ENCODE peak calls at places on chromosome 11, in four cellular contexts. L, Q, U and E are unnamed samples.

GRCh38 chr11:8985462-8985861 is 18.3 kb downstream of the NRIP3 start:
- DNase-seq in L (no peak), Q (no peak), U (no peak), E (no peak)

GRCh38 chr11:46238967-46239800 is 38.3 kb upstream of the CREB3L1 start:
- DNase-seq in L (peak), Q (peak), U (peak), E (peak)

GRCh38 chr11:104338186-104338585 is 174.2 kb upstream of the PDGFD start:
- DNase-seq in L (no peak), Q (no peak), U (no peak), E (no peak)

GRCh38 chr11:46361283-46362145 is 14.3 kb downstream of the DGKZ start:
- DNase-seq in L (no peak), Q (peak), U (no peak), E (peak)

GRCh38 chr11:63564785-63565350 is 1.7 kb upstream of the PLAAT2 start:
- DNase-seq in L (no peak), Q (no peak), U (no peak), E (no peak)

GRCh38 chr11:19740586-19740985 is 27.9 kb downstream of the NAV2 start:
- DNase-seq in L (no peak), Q (no peak), U (no peak), E (no peak)

GRCh38 chr11:62613275-62613864 is 313 bp downstream of the ROM1 start:
- DNase-seq in L (no peak), Q (peak), U (no peak), E (no peak)

GRCh38 chr11:118045191-118045590 is 31.7 kb upstream of the TMPRSS4 start:
- DNase-seq in L (no peak), Q (peak), U (no peak), E (no peak)

GRCh38 chr11:117815262-117815803 is 9.2 kb downstream of the FXYD2 start:
- DNase-seq in L (no peak), Q (peak), U (no peak), E (peak)

GRCh38 chr11:46240371-46240770 is 37.1 kb upstream of the CREB3L1 start:
- DNase-seq in L (no peak), Q (no peak), U (no peak), E (no peak)

GRCh38 chr11:66849501-66850234 is 6.4 kb downstream of the RCE1 start:
- DNase-seq in L (no peak), Q (no peak), U (no peak), E (no peak)

GRCh38 chr11:117868815-117869642 is 7.4 kb downstream of the FXYD6 start:
- DNase-seq in L (no peak), Q (no peak), U (no peak), E (no peak)

GRCh38 chr11:92296138-92296515 is 71.5 kb downstream of the FAT3 start:
- DNase-seq in L (no peak), Q (no peak), U (no peak), E (no peak)

GRCh38 chr11:116895053-116895757 is 57.8 kb upstream of the APOA1 start:
- DNase-seq in L (no peak), Q (peak), U (peak), E (peak)

GRCh38 chr11:130137999-130138398 is 21.6 kb upstream of the ST14 start:
- DNase-seq in L (no peak), Q (peak), U (no peak), E (no peak)

GRCh38 chr11:131064373-131064991 is 148.2 kb upstream of the SNX19 start:
- DNase-seq in L (peak), Q (peak), U (peak), E (peak)

GRCh38 chr11:17734986-17735822 is 623 bp downstream of the KCNC1 start:
- DNase-seq in L (peak), Q (peak), U (peak), E (peak)

GRCh38 chr11:126311464-126312291 is 7.8 kb downstream of the DCPS start:
- DNase-seq in L (no peak), Q (no peak), U (no peak), E (no peak)

GRCh38 chr11:69492201-69492991 is 10.9 kb downstream of the LINC01488 start:
- DNase-seq in L (no peak), Q (no peak), U (no peak), E (no peak)

GRCh38 chr11:31455177-31455576 is 54.2 kb downstream of the IMMP1L start:
- DNase-seq in L (no peak), Q (no peak), U (no peak), E (no peak)

GRCh38 chr11:119671048-119671447 is 58.0 kb downstream of the NECTIN1 start:
- DNase-seq in L (peak), Q (no peak), U (no peak), E (no peak)

GRCh38 chr11:71112990-71113389 is 139.4 kb downstream of the SHANK2 start:
- DNase-seq in L (no peak), Q (no peak), U (no peak), E (no peak)

GRCh38 chr11:206516-207212 is 535 bp downstream of the BET1L start:
- DNase-seq in L (no peak), Q (peak), U (no peak), E (no peak)

GRCh38 chr11:104918113-104918824 is 20.0 kb upstream of the CASP12 start:
- DNase-seq in L (peak), Q (no peak), U (no peak), E (no peak)

GRCh38 chr11:103920933-103921332 is 115.5 kb upstream of the DDI1 start:
- DNase-seq in L (no peak), Q (no peak), U (no peak), E (no peak)

GRCh38 chr11:28566643-28567042 is 458.5 kb downstream of the METTL15 start:
- DNase-seq in L (peak), Q (peak), U (peak), E (no peak)

GRCh38 chr11:88508808-88509581 is 171.5 kb upstream of the CTSC start:
- DNase-seq in L (no peak), Q (peak), U (peak), E (peak)

GRCh38 chr11:119520966-119521365 is 98.0 kb upstream of the THY1 start:
- DNase-seq in L (no peak), Q (no peak), U (no peak), E (no peak)

GRCh38 chr11:101091781-101092180 is 37.8 kb downstream of the PGR start:
- DNase-seq in L (no peak), Q (no peak), U (no peak), E (no peak)

GRCh38 chr11:59403546-59403945 is 22.7 kb downstream of the OR5A2 start:
- DNase-seq in L (no peak), Q (no peak), U (no peak), E (no peak)

GRCh38 chr11:27216268-27217149 is 146.5 kb downstream of the CCDC34 start:
- DNase-seq in L (no peak), Q (no peak), U (no peak), E (no peak)

GRCh38 chr11:130831506-130832385 is 84.5 kb downstream of the SNX19 start:
- DNase-seq in L (no peak), Q (peak), U (no peak), E (no peak)

GRCh38 chr11:74949748-74950127 is 672 bp downstream of the SPCS2 start:
- DNase-seq in L (no peak), Q (no peak), U (no peak), E (no peak)

GRCh38 chr11:132872223-132872622 is 660.1 kb downstream of the OPCML start:
- DNase-seq in L (no peak), Q (no peak), U (no peak), E (no peak)

GRCh38 chr11:112128483-112129121 is 35.3 kb downstream of the IL18 start:
- DNase-seq in L (peak), Q (no peak), U (no peak), E (no peak)

GRCh38 chr11:64788321-64789215 is 10.2 kb upstream of the SF1 start:
- DNase-seq in L (no peak), Q (no peak), U (no peak), E (no peak)

GRCh38 chr11:64784813-64785581 is 6.7 kb upstream of the SF1 start:
- DNase-seq in L (no peak), Q (no peak), U (no peak), E (no peak)

GRCh38 chr11:64789331-64790204 is 11.2 kb upstream of the SF1 start:
- DNase-seq in L (no peak), Q (no peak), U (no peak), E (no peak)

GRCh38 chr11:64786308-64786707 is 8.0 kb upstream of the SF1 start:
- DNase-seq in L (no peak), Q (no peak), U (no peak), E (no peak)

GRCh38 chr11:64787526-64788320 is 9.4 kb upstream of the SF1 start:
- DNase-seq in L (no peak), Q (peak), U (peak), E (peak)
- TF ChIP-seq CTCF in L (peak), Q (peak), U (peak), E (peak)

GRCh38 chr11:12287374-12288211 is 89.8 kb upstream of the PARVA start:
- DNase-seq in L (peak), Q (no peak), U (peak), E (peak)
- TF ChIP-seq CTCF in L (peak), Q (no peak), U (peak), E (no peak)

GRCh38 chr11:124970925-124971324 is 16.9 kb downstream of the CCDC15 start:
- DNase-seq in L (no peak), Q (no peak), U (no peak), E (no peak)
- TF ChIP-seq CTCF in L (no peak), Q (no peak), U (no peak), E (no peak)

DNA sequence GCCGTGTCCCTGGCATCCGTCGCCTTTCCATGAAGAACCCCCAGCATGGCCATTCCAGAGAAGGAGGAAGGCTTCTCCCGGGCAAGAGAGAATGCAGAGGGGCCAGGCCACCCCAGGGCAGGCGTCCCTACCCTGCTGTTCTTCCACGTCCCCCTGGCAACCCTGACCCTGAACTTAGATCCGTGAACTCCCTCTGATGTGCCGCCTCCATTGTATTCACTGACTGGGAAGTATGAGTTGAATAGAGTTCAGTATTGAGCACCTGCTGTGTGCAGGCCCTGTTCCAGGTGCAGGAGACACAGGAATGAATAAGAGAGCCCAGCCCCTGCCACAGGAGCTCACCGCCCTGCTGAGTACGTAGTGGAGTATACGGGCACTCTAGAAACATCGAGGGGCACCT is 29.1 kb upstream of the RELT start:
- DNase-seq in L (no peak), Q (no peak), U (no peak), E (no peak)
- TF ChIP-seq CTCF in L (no peak), Q (no peak), U (no peak), E (no peak)

GRCh38 chr11:121104223-121104831 is 3.3 kb downstream of the TECTA start:
- DNase-seq in L (no peak), Q (no peak), U (no peak), E (no peak)
- TF ChIP-seq CTCF in L (no peak), Q (no peak), U (peak), E (no peak)

DNA sequence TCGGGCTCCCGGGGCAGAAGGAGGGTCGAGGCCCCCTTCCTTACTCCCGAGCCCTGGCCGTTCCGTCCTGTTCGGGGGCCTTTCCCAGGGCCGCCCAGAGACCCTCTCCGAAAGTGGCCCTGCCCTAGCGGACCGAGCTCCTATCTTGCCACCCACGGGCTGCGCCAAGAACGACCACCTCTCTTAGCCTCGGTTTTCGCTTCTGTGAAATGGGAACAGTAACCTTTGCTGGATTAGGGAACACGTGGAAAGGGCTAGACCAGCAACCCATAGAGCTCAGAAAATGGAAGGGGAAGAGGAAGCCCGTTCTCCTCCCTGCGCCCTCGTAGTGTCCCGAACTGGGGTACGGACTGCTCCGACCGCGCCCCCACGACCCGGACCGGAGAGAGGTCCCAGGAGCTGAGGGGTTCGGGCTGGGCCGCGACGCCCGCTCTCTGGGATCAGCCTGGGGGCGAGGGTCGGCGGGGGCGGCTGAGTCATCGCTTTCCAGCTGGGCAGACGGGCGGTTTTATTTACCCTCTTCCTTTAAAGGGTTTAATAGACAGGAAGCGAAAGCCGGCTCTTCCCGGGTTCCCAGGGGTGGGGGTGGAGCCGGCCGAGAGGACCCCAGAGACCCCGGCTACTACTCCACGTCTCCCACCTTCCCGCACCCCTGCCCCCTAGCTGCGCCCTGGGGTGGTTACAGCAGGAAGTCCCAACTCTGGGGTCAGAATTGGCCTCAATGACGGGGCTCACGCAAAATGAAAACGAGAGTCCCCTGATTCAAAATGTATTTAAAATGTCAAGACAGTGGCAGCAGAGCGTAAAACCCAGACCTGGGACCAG is 872 bp upstream of the PHLDA2 start:
- DNase-seq in L (peak), Q (peak), U (no peak), E (peak)
- TF ChIP-seq CTCF in L (peak), Q (peak), U (no peak), E (peak)

GRCh38 chr11:34313099-34313517 is 44.7 kb downstream of the ABTB2 start:
- DNase-seq in L (no peak), Q (peak), U (no peak), E (peak)

GRCh38 chr11:34308049-34308692 is 49.6 kb downstream of the ABTB2 start:
- DNase-seq in L (no peak), Q (peak), U (no peak), E (no peak)

GRCh38 chr11:34309970-34310369 is 47.8 kb downstream of the ABTB2 start:
- DNase-seq in L (no peak), Q (no peak), U (no peak), E (no peak)

GRCh38 chr11:34308821-34309585 is 48.8 kb downstream of the ABTB2 start:
- DNase-seq in L (no peak), Q (no peak), U (no peak), E (no peak)

GRCh38 chr11:34311126-34311525 is 46.7 kb downstream of the ABTB2 start:
- DNase-seq in L (no peak), Q (no peak), U (no peak), E (no peak)
- TF ChIP-seq CTCF in L (no peak), Q (no peak), U (no peak), E (no peak)